ENCODE peak calls at places on chromosomes 11 and 22, in eight cellular contexts. One of them, this sample, is unnamed.
A peak's percentile ranks its signal among the peaks of the same experiment; 100 is the strongest.

GRCh38 chr11:131932584-131933360 is 562.4 kb downstream of the NTM start:
- DNase-seq in prostate gland: no peak
- DNase-seq in brain microvascular endothelial cell: no peak
- DNase-seq in K562: no peak
- DNase-seq in transverse colon: no peak
- DNase-seq in endodermal cell: no peak
- DNase-seq in psoas muscle: no peak
- DNase-seq in MM.1S: no peak
- DNase-seq in this sample: no peak

GRCh38 chr22:41479671-41480396 is 10.9 kb downstream of the ACO2 start:
- DNase-seq in prostate gland: no peak
- DNase-seq in brain microvascular endothelial cell: peak; percentile 50
- DNase-seq in K562: no peak
- DNase-seq in transverse colon: no peak
- DNase-seq in endodermal cell: peak; percentile 70
- DNase-seq in psoas muscle: no peak
- DNase-seq in MM.1S: no peak
- DNase-seq in this sample: no peak

GRCh38 chr11:61487342-61488025 is 21.1 kb upstream of the LRRC10B start:
- DNase-seq in prostate gland: no peak
- DNase-seq in brain microvascular endothelial cell: no peak
- DNase-seq in K562: no peak
- DNase-seq in transverse colon: no peak
- DNase-seq in endodermal cell: no peak
- DNase-seq in psoas muscle: no peak
- DNase-seq in MM.1S: no peak
- DNase-seq in this sample: no peak

GRCh38 chr11:44243633-44244343 is 66.2 kb downstream of the ALX4 start:
- DNase-seq in prostate gland: no peak
- DNase-seq in brain microvascular endothelial cell: peak; percentile 36
- DNase-seq in K562: no peak
- DNase-seq in transverse colon: no peak
- DNase-seq in endodermal cell: peak; percentile 89
- DNase-seq in psoas muscle: no peak
- DNase-seq in MM.1S: no peak
- DNase-seq in this sample: no peak

GRCh38 chr11:119902656-119903181 is 173.7 kb upstream of the NECTIN1 start:
- DNase-seq in prostate gland: no peak
- DNase-seq in brain microvascular endothelial cell: no peak
- DNase-seq in K562: no peak
- DNase-seq in transverse colon: no peak
- DNase-seq in endodermal cell: no peak
- DNase-seq in psoas muscle: no peak
- DNase-seq in MM.1S: no peak
- DNase-seq in this sample: no peak

GRCh38 chr11:84924290-84924689 is 702.9 kb downstream of the DLG2 start:
- DNase-seq in prostate gland: no peak
- DNase-seq in brain microvascular endothelial cell: no peak
- DNase-seq in K562: no peak
- DNase-seq in transverse colon: no peak
- DNase-seq in endodermal cell: no peak
- DNase-seq in psoas muscle: no peak
- DNase-seq in MM.1S: no peak
- DNase-seq in this sample: no peak

GRCh38 chr11:12577746-12578644 is 96.2 kb upstream of the TEAD1 start:
- DNase-seq in prostate gland: no peak
- DNase-seq in brain microvascular endothelial cell: no peak
- DNase-seq in K562: peak; percentile 41
- DNase-seq in transverse colon: no peak
- DNase-seq in endodermal cell: no peak
- DNase-seq in psoas muscle: no peak
- DNase-seq in MM.1S: no peak
- DNase-seq in this sample: no peak

GRCh38 chr11:3218483-3219280 is at the start of gene MRGPRG:
- DNase-seq in prostate gland: no peak
- DNase-seq in brain microvascular endothelial cell: no peak
- DNase-seq in K562: no peak
- DNase-seq in transverse colon: peak; percentile 6
- DNase-seq in endodermal cell: peak; percentile 53
- DNase-seq in psoas muscle: no peak
- DNase-seq in MM.1S: no peak
- DNase-seq in this sample: no peak

GRCh38 chr22:22061085-22062077 is 78.8 kb upstream of the TOP3B start:
- DNase-seq in prostate gland: no peak
- DNase-seq in brain microvascular endothelial cell: peak; percentile 17
- DNase-seq in K562: no peak
- DNase-seq in transverse colon: no peak
- DNase-seq in endodermal cell: no peak
- DNase-seq in psoas muscle: no peak
- DNase-seq in MM.1S: no peak
- DNase-seq in this sample: no peak

GRCh38 chr11:15189189-15189588 is 74.5 kb downstream of the INSC start:
- DNase-seq in prostate gland: no peak
- DNase-seq in brain microvascular endothelial cell: no peak
- DNase-seq in K562: no peak
- DNase-seq in transverse colon: no peak
- DNase-seq in endodermal cell: no peak
- DNase-seq in psoas muscle: no peak
- DNase-seq in MM.1S: no peak
- DNase-seq in this sample: no peak

GRCh38 chr11:15190611-15191010 is 75.9 kb downstream of the INSC start:
- DNase-seq in prostate gland: no peak
- DNase-seq in brain microvascular endothelial cell: no peak
- DNase-seq in K562: no peak
- DNase-seq in transverse colon: no peak
- DNase-seq in endodermal cell: peak; percentile 24
- DNase-seq in psoas muscle: no peak
- DNase-seq in MM.1S: no peak
- DNase-seq in this sample: no peak

GRCh38 chr11:15189646-15190365 is 75.1 kb downstream of the INSC start:
- DNase-seq in prostate gland: no peak
- DNase-seq in brain microvascular endothelial cell: no peak
- DNase-seq in K562: no peak
- DNase-seq in transverse colon: no peak
- DNase-seq in endodermal cell: no peak
- DNase-seq in psoas muscle: no peak
- DNase-seq in MM.1S: no peak
- DNase-seq in this sample: no peak

GRCh38 chr11:15194671-15195415 is 80.1 kb downstream of the INSC start:
- DNase-seq in prostate gland: no peak
- DNase-seq in brain microvascular endothelial cell: no peak
- DNase-seq in K562: no peak
- DNase-seq in transverse colon: no peak
- DNase-seq in endodermal cell: peak; percentile 9
- DNase-seq in psoas muscle: no peak
- DNase-seq in MM.1S: no peak
- DNase-seq in this sample: no peak

DNA sequence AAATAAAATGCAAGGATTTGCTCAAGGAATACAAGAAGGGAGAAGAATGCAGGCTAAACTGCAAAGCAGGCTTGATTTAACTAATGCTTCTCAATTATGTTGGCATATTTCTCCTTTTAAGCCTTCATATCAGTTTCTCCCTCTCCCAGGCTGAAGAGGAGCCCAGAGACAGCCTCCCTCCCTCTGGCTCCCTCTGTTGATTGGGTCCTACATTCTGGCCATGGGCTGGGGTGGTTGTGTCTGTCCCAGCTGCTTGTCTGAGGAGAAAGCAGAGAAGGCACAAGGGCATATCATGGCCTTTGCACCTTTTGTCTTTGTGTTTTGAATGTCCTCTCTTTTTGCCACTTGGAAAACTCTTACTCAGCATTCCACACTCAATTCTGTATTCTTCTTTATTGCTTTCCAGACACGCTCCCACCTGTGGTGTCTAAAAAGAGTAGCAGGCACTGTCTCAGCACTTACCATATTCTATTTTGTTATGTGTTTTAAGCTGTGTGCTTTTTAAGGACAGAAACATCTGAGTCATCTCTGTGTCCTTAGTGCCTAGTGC is 77.4 kb downstream of the INSC start:
- DNase-seq in prostate gland: no peak
- DNase-seq in brain microvascular endothelial cell: no peak
- DNase-seq in K562: no peak
- DNase-seq in transverse colon: no peak
- DNase-seq in endodermal cell: peak; percentile 55
- DNase-seq in psoas muscle: no peak
- DNase-seq in MM.1S: no peak
- DNase-seq in this sample: no peak
- TF ChIP-seq CTCF in prostate gland: no peak
- TF ChIP-seq CTCF in brain microvascular endothelial cell: no peak
- TF ChIP-seq CTCF in K562: no peak
- TF ChIP-seq CTCF in transverse colon: no peak
- TF ChIP-seq CTCF in endodermal cell: peak; percentile 25
- TF ChIP-seq CTCF in psoas muscle: no peak
- TF ChIP-seq CTCF in MM.1S: no peak
- TF ChIP-seq CTCF in this sample: no peak

GRCh38 chr22:40046126-40046525 is 51.4 kb downstream of the FAM83F start:
- DNase-seq in prostate gland: no peak
- DNase-seq in brain microvascular endothelial cell: no peak
- DNase-seq in K562: no peak
- DNase-seq in transverse colon: no peak
- DNase-seq in endodermal cell: no peak
- DNase-seq in psoas muscle: no peak
- DNase-seq in MM.1S: no peak
- DNase-seq in this sample: no peak
- H3K27ac ChIP-seq in prostate gland: no peak overlapping the region
- H3K27ac ChIP-seq in brain microvascular endothelial cell: no peak overlapping the region
- H3K27ac ChIP-seq in K562: no peak overlapping the region
- H3K27ac ChIP-seq in transverse colon: no peak overlapping the region
- H3K27ac ChIP-seq in endodermal cell: no peak overlapping the region
- H3K27ac ChIP-seq in psoas muscle: peak overlapping the region; percentile 91
- H3K27ac ChIP-seq in MM.1S: no peak overlapping the region
- H3K27ac ChIP-seq in this sample: no peak overlapping the region

DNA sequence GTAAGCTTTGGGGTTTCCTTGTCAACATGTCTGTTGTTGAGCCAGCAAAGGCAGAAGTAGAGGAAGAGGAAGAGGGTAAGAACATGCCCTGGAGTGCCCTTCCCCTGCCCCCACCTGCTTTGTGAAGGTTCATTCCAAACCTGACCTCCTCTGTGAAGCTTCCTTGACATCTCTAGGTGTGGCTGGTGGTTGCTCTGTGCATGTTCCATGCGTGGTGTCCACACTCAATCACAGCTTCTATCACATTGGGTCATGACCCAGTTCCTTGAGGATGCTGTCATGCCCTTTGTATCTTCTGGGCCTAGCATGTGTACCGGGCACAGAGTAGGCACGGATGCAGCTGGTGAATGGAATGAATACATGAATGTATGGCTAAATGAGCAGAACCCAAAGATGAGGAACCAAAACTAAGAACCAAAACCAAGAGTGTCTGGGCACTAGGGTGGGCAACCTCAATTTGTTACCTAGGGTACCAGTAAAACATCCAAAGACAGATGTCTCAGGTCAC is 23.7 kb upstream of the FXYD6 start:
- DNase-seq in prostate gland: no peak
- DNase-seq in brain microvascular endothelial cell: no peak
- DNase-seq in K562: no peak
- DNase-seq in transverse colon: no peak
- DNase-seq in endodermal cell: peak; percentile 21
- DNase-seq in psoas muscle: peak; percentile 32
- DNase-seq in MM.1S: no peak
- DNase-seq in this sample: no peak
- TF ChIP-seq CTCF in prostate gland: no peak
- TF ChIP-seq CTCF in brain microvascular endothelial cell: no peak
- TF ChIP-seq CTCF in K562: no peak
- TF ChIP-seq CTCF in transverse colon: no peak
- TF ChIP-seq CTCF in endodermal cell: no peak
- TF ChIP-seq CTCF in psoas muscle: no peak
- TF ChIP-seq CTCF in MM.1S: no peak
- TF ChIP-seq CTCF in this sample: no peak

GRCh38 chr22:31344369-31345330 is 1.5 kb downstream of the PATZ1 start:
- DNase-seq in prostate gland: peak; percentile 65
- DNase-seq in brain microvascular endothelial cell: peak; percentile 26
- DNase-seq in K562: no peak
- DNase-seq in transverse colon: peak; percentile 64
- DNase-seq in endodermal cell: no peak
- DNase-seq in psoas muscle: peak; percentile 68
- DNase-seq in MM.1S: no peak
- DNase-seq in this sample: peak; percentile 39

GRCh38 chr22:31341386-31342088 is 4.6 kb downstream of the PATZ1 start:
- DNase-seq in prostate gland: no peak
- DNase-seq in brain microvascular endothelial cell: no peak
- DNase-seq in K562: no peak
- DNase-seq in transverse colon: no peak
- DNase-seq in endodermal cell: no peak
- DNase-seq in psoas muscle: no peak
- DNase-seq in MM.1S: no peak
- DNase-seq in this sample: no peak

GRCh38 chr22:31343235-31344191 is 2.6 kb downstream of the PATZ1 start:
- DNase-seq in prostate gland: peak; percentile 89
- DNase-seq in brain microvascular endothelial cell: no peak
- DNase-seq in K562: peak; percentile 16
- DNase-seq in transverse colon: peak; percentile 81
- DNase-seq in endodermal cell: peak; percentile 87
- DNase-seq in psoas muscle: no peak
- DNase-seq in MM.1S: no peak
- DNase-seq in this sample: peak; percentile 87

GRCh38 chr22:31340765-31341247 is 5.3 kb downstream of the PATZ1 start:
- DNase-seq in prostate gland: no peak
- DNase-seq in brain microvascular endothelial cell: no peak
- DNase-seq in K562: no peak
- DNase-seq in transverse colon: no peak
- DNase-seq in endodermal cell: no peak
- DNase-seq in psoas muscle: no peak
- DNase-seq in MM.1S: no peak
- DNase-seq in this sample: no peak

GRCh38 chr22:31342389-31343125 is 3.6 kb downstream of the PATZ1 start:
- DNase-seq in prostate gland: no peak
- DNase-seq in brain microvascular endothelial cell: no peak
- DNase-seq in K562: no peak
- DNase-seq in transverse colon: no peak
- DNase-seq in endodermal cell: no peak
- DNase-seq in psoas muscle: no peak
- DNase-seq in MM.1S: no peak
- DNase-seq in this sample: no peak
- H3K27ac ChIP-seq in prostate gland: peak overlapping the region; percentile 90
- H3K27ac ChIP-seq in brain microvascular endothelial cell: no peak overlapping the region
- H3K27ac ChIP-seq in K562: no peak overlapping the region
- H3K27ac ChIP-seq in transverse colon: peak overlapping the region; percentile 95
- H3K27ac ChIP-seq in endodermal cell: peak overlapping the region; percentile 94
- H3K27ac ChIP-seq in psoas muscle: peak overlapping the region; percentile 15
- H3K27ac ChIP-seq in MM.1S: no peak overlapping the region
- H3K27ac ChIP-seq in this sample: peak overlapping the region; percentile 8

GRCh38 chr11:70568504-70569172 is 170.3 kb downstream of the CTTN start:
- DNase-seq in prostate gland: peak; percentile 17
- DNase-seq in brain microvascular endothelial cell: peak; percentile 23
- DNase-seq in K562: peak; percentile 33
- DNase-seq in transverse colon: peak; percentile 49
- DNase-seq in endodermal cell: peak; percentile 93
- DNase-seq in psoas muscle: peak; percentile 68
- DNase-seq in MM.1S: no peak
- DNase-seq in this sample: no peak
- TF ChIP-seq CTCF in prostate gland: no peak
- TF ChIP-seq CTCF in brain microvascular endothelial cell: peak; percentile 40
- TF ChIP-seq CTCF in K562: no peak
- TF ChIP-seq CTCF in transverse colon: no peak
- TF ChIP-seq CTCF in endodermal cell: peak; percentile 59
- TF ChIP-seq CTCF in psoas muscle: no peak
- TF ChIP-seq CTCF in MM.1S: no peak
- TF ChIP-seq CTCF in this sample: no peak

This sample was measured in lung.